ENCODE peak calls at places on chromosomes 16 and 17, in seven cellular contexts. B is A549, E is adrenal gland, X is kidney epithelial cell, T is ascending aorta, N is hepatocyte, V is testis. P is an unnamed sample.

GRCh38 chr17:31811021-31811565 is 48.0 kb downstream of the COPRS start:
- DNase-seq in B (no peak), E (no peak), X (no peak), T (no peak), N (no peak), V (no peak), P (no peak)

GRCh38 chr16:84650062-84650991 is 2.0 kb downstream of the KLHL36 start:
- DNase-seq in B (peak; percentile 38), E (peak; percentile 59), X (peak; percentile 76), T (no peak), N (peak; percentile 27), V (peak; percentile 38), P (no peak)

GRCh38 chr17:34301986-34302385 is 16.4 kb downstream of the CCL11 start:
- DNase-seq in B (no peak), E (no peak), X (no peak), T (no peak), N (no peak), V (no peak), P (no peak)

GRCh38 chr17:80513892-80514291 is 30.7 kb upstream of the RPTOR start:
- DNase-seq in B (no peak), E (no peak), X (no peak), T (no peak), N (no peak), V (peak; percentile 52), P (no peak)

GRCh38 chr16:78915916-78916315 is 684.6 kb downstream of the MAF start:
- DNase-seq in B (no peak), E (no peak), X (no peak), T (no peak), N (no peak), V (no peak), P (no peak)

GRCh38 chr16:14315683-14316320 is 244.7 kb downstream of the MRTFB start:
- DNase-seq in B (no peak), E (peak; percentile 61), X (no peak), T (no peak), N (no peak), V (no peak), P (no peak)

GRCh38 chr16:12188674-12189249 is 212.2 kb downstream of the SNX29 start:
- DNase-seq in B (peak; percentile 31), E (no peak), X (peak; percentile 31), T (no peak), N (no peak), V (no peak), P (no peak)

GRCh38 chr17:47368262-47368661 is 44.5 kb downstream of the EFCAB13 start:
- DNase-seq in B (no peak), E (no peak), X (no peak), T (no peak), N (no peak), V (no peak), P (no peak)

GRCh38 chr16:83199012-83199411 is 572.2 kb downstream of the CDH13 start:
- DNase-seq in B (no peak), E (no peak), X (no peak), T (no peak), N (no peak), V (no peak), P (no peak)

GRCh38 chr16:77920984-77921383 is 101.4 kb upstream of the CLEC3A start:
- DNase-seq in B (no peak), E (no peak), X (no peak), T (no peak), N (no peak), V (no peak), P (no peak)

GRCh38 chr16:19162085-19162484 is 6.0 kb upstream of the SYT17 start:
- DNase-seq in B (peak; percentile 16), E (no peak), X (no peak), T (no peak), N (no peak), V (no peak), P (no peak)

GRCh38 chr17:41211845-41212466 is 14.5 kb upstream of the KRTAP9-2 start:
- DNase-seq in B (peak; percentile 85), E (no peak), X (peak; percentile 10), T (no peak), N (no peak), V (no peak), P (peak; percentile 11)

GRCh38 chr17:62696726-62697490 is 69.4 kb downstream of the MRC2 start:
- DNase-seq in B (no peak), E (no peak), X (no peak), T (no peak), N (no peak), V (peak; percentile 69), P (no peak)

GRCh38 chr17:35627417-35627816 is 40.3 kb downstream of the AP2B1 start:
- DNase-seq in B (no peak), E (no peak), X (no peak), T (no peak), N (peak; percentile 27), V (no peak), P (no peak)

GRCh38 chr17:37574427-37574826 is 34.8 kb downstream of the SYNRG start:
- DNase-seq in B (no peak), E (no peak), X (no peak), T (no peak), N (no peak), V (no peak), P (no peak)

GRCh38 chr16:716250-716607 is 1.3 kb downstream of the METRN start:
- DNase-seq in B (peak; percentile 77), E (peak; percentile 81), X (no peak), T (no peak), N (no peak), V (peak; percentile 80), P (no peak)

GRCh38 chr16:77732241-77732946 is 10.1 kb downstream of the NUDT7 start:
- DNase-seq in B (no peak), E (no peak), X (no peak), T (no peak), N (no peak), V (no peak), P (no peak)

GRCh38 chr17:77728022-77728671 is 230.4 kb upstream of the TNRC6C start:
- DNase-seq in B (peak; percentile 34), E (no peak), X (no peak), T (no peak), N (peak; percentile 62), V (peak; percentile 34), P (peak; percentile 28)
- TF ChIP-seq CTCF in B (no peak), E (no peak), X (no peak), T (no peak), N (peak; percentile 48), V (no peak), P (peak; percentile 41)

GRCh38 chr16:8944113-8944765 is 19.5 kb downstream of the USP7 start:
- DNase-seq in B (no peak), E (no peak), X (no peak), T (no peak), N (no peak), V (no peak), P (no peak)

GRCh38 chr16:8945626-8946296 is 17.9 kb downstream of the USP7 start:
- DNase-seq in B (no peak), E (no peak), X (no peak), T (no peak), N (no peak), V (no peak), P (no peak)

GRCh38 chr16:8948831-8949230 is 14.9 kb downstream of the USP7 start:
- DNase-seq in B (no peak), E (no peak), X (no peak), T (no peak), N (no peak), V (no peak), P (no peak)

GRCh38 chr16:8948069-8948593 is 15.6 kb downstream of the USP7 start:
- DNase-seq in B (no peak), E (no peak), X (no peak), T (no peak), N (no peak), V (no peak), P (no peak)

DNA sequence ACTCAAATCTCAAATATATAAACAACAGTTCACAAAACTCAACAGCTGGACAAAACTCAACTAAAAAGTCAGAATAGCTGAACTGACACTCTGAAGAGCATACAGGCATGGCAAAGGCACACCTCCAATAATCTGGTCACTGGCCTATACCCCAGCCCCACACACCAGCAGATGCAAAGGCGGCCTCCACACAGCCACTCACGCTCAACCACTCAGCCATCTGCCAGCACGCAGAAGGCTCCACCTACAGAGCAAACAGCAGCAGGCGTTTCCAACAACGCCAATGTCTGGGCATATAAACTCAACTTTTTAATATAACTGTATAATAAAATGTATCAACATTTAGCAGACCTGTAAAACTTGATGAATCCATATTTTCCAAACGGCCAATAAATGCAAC is 17.2 kb downstream of the USP7 start:
- DNase-seq in B (no peak), E (no peak), X (no peak), T (no peak), N (no peak), V (no peak), P (no peak)
- TF ChIP-seq CTCF in B (no peak), E (no peak), X (no peak), T (no peak), N (no peak), V (no peak), P (no peak)

GRCh38 chr17:17765359-17765758 is 71.4 kb downstream of the SREBF1 start:
- DNase-seq in B (no peak), E (no peak), X (no peak), T (no peak), N (no peak), V (no peak), P (no peak)
- TF ChIP-seq CTCF in B (no peak), E (no peak), X (no peak), T (no peak), N (no peak), V (no peak), P (no peak)

GRCh38 chr17:77604301-77605031 is 354.0 kb upstream of the TNRC6C start:
- DNase-seq in B (no peak), E (no peak), X (no peak), T (no peak), N (no peak), V (no peak), P (no peak)

GRCh38 chr17:77607606-77608005 is 350.9 kb upstream of the TNRC6C start:
- DNase-seq in B (no peak), E (no peak), X (no peak), T (no peak), N (no peak), V (no peak), P (no peak)

GRCh38 chr17:77608431-77608830 is 350.1 kb upstream of the TNRC6C start:
- DNase-seq in B (no peak), E (no peak), X (no peak), T (no peak), N (no peak), V (no peak), P (no peak)

GRCh38 chr17:77606146-77606864 is 352.2 kb upstream of the TNRC6C start:
- DNase-seq in B (no peak), E (no peak), X (no peak), T (no peak), N (no peak), V (no peak), P (no peak)

GRCh38 chr17:77606865-77607210 is 351.7 kb upstream of the TNRC6C start:
- DNase-seq in B (no peak), E (no peak), X (no peak), T (no peak), N (no peak), V (no peak), P (no peak)
- TF ChIP-seq CTCF in B (no peak), E (no peak), X (no peak), T (no peak), N (no peak), V (no peak), P (no peak)

P was measured in AG09319.